ENCODE peak calls at places on chromosome 11, in six cellular contexts. O is kidney, U is brain microvascular endothelial cell, K is AG04449, R is AG09309, Y is SK-N-SH. P is an unnamed sample.

GRCh38 chr11:72740562-72741428 is 11.4 kb downstream of the ARAP1 start:
- DNase-seq in U (no peak), O (peak; percentile 45), Y (no peak), R (no peak), K (no peak), P (no peak)

GRCh38 chr11:46416656-46417055 is 25.1 kb upstream of the CHRM4 start:
- DNase-seq in Y (no peak), O (no peak), U (no peak), R (no peak), K (no peak), P (no peak)

GRCh38 chr11:129021295-129021694 is 78.6 kb upstream of the TP53AIP1 start:
- DNase-seq in Y (no peak), R (no peak), U (no peak), O (no peak), K (no peak), P (no peak)

GRCh38 chr11:67279589-67280340 is 9.3 kb upstream of the ANKRD13D start:
- DNase-seq in O (peak; percentile 74), R (no peak), U (no peak), Y (no peak), K (no peak), P (no peak)

GRCh38 chr11:130918081-130918480 is 1.8 kb upstream of the SNX19 start:
- DNase-seq in U (no peak), O (no peak), R (no peak), Y (no peak), K (no peak), P (no peak)

GRCh38 chr11:32706985-32707736 is 87.3 kb downstream of the CCDC73 start:
- DNase-seq in U (no peak), R (peak; percentile 39), O (no peak), Y (no peak), K (peak; percentile 42), P (peak; percentile 75)

GRCh38 chr11:111878385-111878765 is 590 bp downstream of the FDXACB1 start:
- DNase-seq in U (no peak), O (no peak), R (no peak), Y (no peak), K (no peak), P (no peak)

GRCh38 chr11:12942157-12942556 is 67.0 kb upstream of the RASSF10 start:
- DNase-seq in U (no peak), K (no peak), O (no peak), R (no peak), Y (no peak), P (peak; percentile 71)

GRCh38 chr11:31817054-31817620 is 6.0 kb upstream of the PAX6 start:
- DNase-seq in R (no peak), K (no peak), Y (peak; percentile 38), O (no peak), U (no peak), P (no peak)

GRCh38 chr11:76033699-76034098 is 172.6 kb downstream of the WNT11 start:
- DNase-seq in Y (no peak), O (no peak), K (no peak), U (no peak), R (no peak), P (no peak)

GRCh38 chr11:3855808-3856491 is 486 bp downstream of the STIM1 start:
- DNase-seq in R (no peak), U (no peak), O (peak; percentile 89), Y (no peak), K (no peak), P (no peak)

GRCh38 chr11:113896156-113896879 is 8.3 kb upstream of the HTR3B start:
- DNase-seq in Y (peak; percentile 61), U (peak; percentile 32), R (no peak), K (no peak), O (no peak), P (no peak)

GRCh38 chr11:26953770-26954392 is 40.0 kb upstream of the FIBIN start:
- DNase-seq in U (peak; percentile 92), O (no peak), Y (peak; percentile 27), K (no peak), R (no peak), P (peak; percentile 45)

GRCh38 chr11:18312012-18312411 is 9.9 kb downstream of the HPS5 start:
- DNase-seq in R (no peak), O (no peak), U (peak; percentile 11), Y (no peak), K (no peak), P (peak; percentile 18)

GRCh38 chr11:127470485-127470884 is 469.9 kb upstream of the KIRREL3 start:
- DNase-seq in R (no peak), K (no peak), Y (peak; percentile 17), O (no peak), U (no peak), P (no peak)

GRCh38 chr11:121274332-121274991 is 18.1 kb upstream of the SC5D start:
- DNase-seq in K (no peak), Y (no peak), O (no peak), R (no peak), U (no peak), P (no peak)

GRCh38 chr11:84687433-84687832 is 939.7 kb downstream of the DLG2 start:
- DNase-seq in Y (no peak), O (no peak), U (no peak), K (no peak), R (no peak), P (no peak)

GRCh38 chr11:126336065-126336464 is 19.4 kb upstream of the ST3GAL4 start:
- DNase-seq in O (no peak), Y (no peak), K (no peak), U (no peak), R (no peak), P (no peak)
- H3K4me3 ChIP-seq in O (no peak overlapping the region), Y (no peak overlapping the region), K (no peak overlapping the region), U (no peak overlapping the region), R (no peak overlapping the region), P (no peak overlapping the region)

GRCh38 chr11:65425105-65425970 is 2.7 kb downstream of the NEAT1 start:
- DNase-seq in U (peak; percentile 58), O (peak; percentile 66), Y (no peak), K (no peak), R (peak; percentile 38), P (no peak)
- TF ChIP-seq CTCF in U (peak; percentile 40), O (no peak), Y (no peak), K (no peak), R (peak; percentile 18), P (no peak)

DNA sequence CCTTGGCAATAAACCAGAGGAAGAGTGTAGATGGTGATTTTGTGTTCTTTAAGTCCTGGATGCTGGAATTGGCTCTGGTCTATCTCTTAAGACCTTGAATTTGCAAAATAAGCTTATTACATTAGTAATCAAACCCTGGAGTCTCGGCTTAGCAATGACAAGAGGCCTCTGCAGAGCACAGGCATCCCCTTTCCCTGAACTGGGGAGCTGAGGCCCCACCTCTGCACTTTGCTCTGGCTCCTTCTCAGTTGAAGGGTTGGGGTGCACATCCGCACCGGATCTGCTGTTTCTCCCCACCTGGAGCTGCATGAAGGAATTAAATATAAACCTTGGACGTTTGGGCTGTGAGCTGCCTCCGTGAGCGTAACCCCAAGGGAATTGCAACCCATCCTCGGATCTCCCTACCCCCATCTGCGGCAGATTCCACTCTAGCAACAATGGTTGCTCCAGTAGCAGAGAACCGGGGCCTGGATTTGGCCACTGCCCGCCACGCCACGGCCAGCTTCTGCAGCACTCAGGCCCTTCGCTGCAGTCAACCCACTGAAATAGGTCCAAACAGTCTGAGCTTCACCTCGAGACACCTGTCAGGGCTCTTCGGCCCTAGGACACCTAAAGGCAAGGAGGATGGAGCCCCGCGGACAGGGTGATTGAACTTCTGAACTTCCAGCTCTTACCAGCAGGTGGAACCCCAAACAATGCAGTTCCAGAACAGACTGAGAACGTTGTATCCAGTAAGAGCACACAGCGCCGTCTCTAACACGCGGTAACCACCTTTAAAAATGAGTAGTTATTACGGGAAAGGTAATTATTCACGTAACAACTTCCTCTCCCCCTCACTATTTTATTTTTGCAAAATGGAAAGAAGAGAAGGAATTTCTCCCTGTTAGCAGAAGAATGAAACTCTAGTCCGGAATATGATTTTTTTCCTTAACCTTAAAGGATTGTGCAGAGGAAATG is 54.8 kb upstream of the CAPRIN1 start:
- DNase-seq in K (no peak), Y (peak; percentile 80), O (peak; percentile 68), U (peak; percentile 77), R (peak; percentile 37), P (peak; percentile 57)
- H3K4me3 ChIP-seq in K (no peak overlapping the region), Y (no peak overlapping the region), O (no peak overlapping the region), U (peak overlapping the region; percentile 0), R (no peak overlapping the region), P (no peak overlapping the region)

GRCh38 chr11:120239713-120240640 is at the start of gene POU2F3:
- DNase-seq in Y (peak; percentile 70), K (no peak), O (no peak), R (no peak), U (no peak), P (no peak)
- TF ChIP-seq CTCF in Y (peak; percentile 24), K (peak; percentile 3), O (no peak), R (no peak), U (peak; percentile 47), P (peak; percentile 20)

DNA sequence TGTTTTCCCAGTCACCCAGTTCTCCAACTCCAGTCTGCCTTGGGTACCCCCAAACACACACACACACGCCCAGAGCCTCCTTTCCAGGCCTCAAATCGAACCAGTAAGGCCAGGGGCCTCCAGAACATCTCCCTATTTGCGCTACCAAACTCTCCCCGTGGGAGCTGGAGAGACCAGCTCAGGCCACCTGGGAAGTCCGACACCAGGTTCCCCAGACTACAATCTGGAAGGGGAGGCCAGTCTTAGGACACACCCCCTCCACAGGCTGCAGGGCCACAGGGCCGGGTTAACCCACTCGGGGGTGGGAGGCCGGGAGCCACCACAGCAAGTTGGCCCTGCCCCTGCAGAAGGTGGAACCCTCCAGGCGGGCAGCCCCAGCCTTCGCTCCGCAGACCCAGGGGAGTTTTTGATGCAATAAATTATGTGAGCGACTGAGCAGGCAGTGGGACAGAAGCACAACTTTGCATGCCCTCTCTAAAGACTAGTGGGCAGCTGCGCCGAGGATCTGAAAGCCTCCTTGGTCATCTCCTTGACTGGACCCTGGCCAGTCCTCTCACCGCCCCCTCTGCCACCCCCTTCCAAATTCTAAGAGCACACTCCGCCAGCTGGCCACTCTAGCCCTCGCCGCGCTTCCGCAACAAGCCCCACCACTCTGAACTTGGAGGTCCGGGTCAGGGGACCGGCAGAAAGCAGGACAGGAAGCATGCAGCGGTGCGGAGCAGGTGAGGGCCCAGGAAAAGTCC is 2.8 kb downstream of the IGF2 start:
- DNase-seq in O (peak; percentile 69), K (no peak), U (no peak), R (no peak), Y (no peak), P (no peak)
- H3K4me3 ChIP-seq in O (no peak overlapping the region), K (no peak overlapping the region), U (no peak overlapping the region), R (no peak overlapping the region), Y (peak overlapping the region; percentile 41), P (peak overlapping the region; percentile 44)

GRCh38 chr11:133830931-133831907 is 14.1 kb downstream of the SPATA19 start:
- DNase-seq in O (no peak), Y (peak; percentile 54), K (no peak), R (no peak), U (no peak), P (no peak)
- TF ChIP-seq CTCF in O (no peak), Y (no peak), K (no peak), R (no peak), U (peak; percentile 16), P (no peak)

GRCh38 chr11:25065711-25066110 is 568.9 kb downstream of the LUZP2 start:
- DNase-seq in Y (no peak), K (no peak), U (no peak), R (no peak), O (no peak), P (peak; percentile 51)

GRCh38 chr11:25068451-25068850 is 571.6 kb downstream of the LUZP2 start:
- DNase-seq in K (no peak), R (no peak), Y (no peak), O (no peak), U (no peak), P (no peak)

DNA sequence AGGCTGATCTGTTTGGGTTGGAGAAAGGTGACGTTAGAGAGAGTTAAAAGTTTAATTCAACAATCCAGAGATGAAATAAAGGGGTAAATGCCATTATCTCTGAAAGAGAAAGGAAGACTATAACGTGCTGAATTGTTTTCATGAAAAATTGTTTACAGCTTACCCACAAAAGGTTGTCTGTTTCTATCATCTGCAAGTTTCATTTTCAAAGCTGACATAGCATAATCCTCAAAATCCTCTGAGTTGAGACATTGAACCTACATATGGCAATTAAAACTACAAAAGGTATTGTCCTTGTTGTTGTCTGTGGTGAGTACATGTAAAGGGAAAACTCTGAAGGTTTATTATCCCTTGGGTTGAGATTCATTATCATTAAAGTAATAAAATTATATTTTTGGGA is 569.9 kb downstream of the LUZP2 start:
- DNase-seq in Y (no peak), K (no peak), U (no peak), R (no peak), O (no peak), P (no peak)
- H3K4me3 ChIP-seq in Y (no peak overlapping the region), K (no peak overlapping the region), U (no peak overlapping the region), R (no peak overlapping the region), O (no peak overlapping the region), P (no peak overlapping the region)